ENCODE peak calls at places on chromosomes 16 and 17, in five cellular contexts. J is H9, D is mesenchymal stem cell, V is H1, T is trophoblast cell. Z is an unnamed sample.

GRCh38 chr17:1469231-1469852 is 13.3 kb upstream of the CRK start:
- DNase-seq in J (peak), D (no peak), V (peak), T (peak), Z (no peak)

GRCh38 chr16:55508941-55509920 is at the start of gene LPCAT2:
- DNase-seq in J (peak), D (peak), V (peak), T (peak), Z (peak)

GRCh38 chr17:47188266-47188665 is 829 bp downstream of the CDC27 start:
- DNase-seq in J (no peak), D (peak), V (no peak), T (peak), Z (peak)

GRCh38 chr17:1898332-1898731 is 68.5 kb downstream of the RPA1 start:
- DNase-seq in J (no peak), D (no peak), V (no peak), T (no peak), Z (no peak)

GRCh38 chr17:29369831-29370735 is 20.1 kb upstream of the TAOK1 start:
- DNase-seq in J (peak), D (peak), V (peak), T (peak), Z (peak)

GRCh38 chr17:3738562-3739295 is 15.0 kb downstream of the HASPIN start:
- DNase-seq in J (no peak), D (no peak), V (no peak), T (peak), Z (no peak)

GRCh38 chr16:65222049-65222448 is 100.2 kb upstream of the CDH11 start:
- DNase-seq in J (no peak), D (no peak), V (no peak), T (no peak), Z (no peak)

GRCh38 chr17:81932333-81932983 is 4.6 kb downstream of the PYCR1 start:
- DNase-seq in J (no peak), D (no peak), V (no peak), T (no peak), Z (no peak)

GRCh38 chr16:54687043-54687655 is 243.5 kb upstream of the IRX5 start:
- DNase-seq in J (no peak), D (no peak), V (no peak), T (no peak), Z (no peak)

GRCh38 chr17:45430738-45431530 is 1.7 kb downstream of the ARHGAP27 start:
- DNase-seq in J (peak), D (peak), V (peak), T (peak), Z (no peak)

GRCh38 chr17:34398990-34399389 is 36.0 kb upstream of the CCL1 start:
- DNase-seq in J (no peak), D (no peak), V (no peak), T (peak), Z (no peak)

GRCh38 chr16:2897110-2897509 is 14.1 kb downstream of the FLYWCH2 start:
- DNase-seq in J (no peak), D (peak), V (no peak), T (no peak), Z (no peak)

GRCh38 chr17:30956764-30957374 is 14.0 kb upstream of the RNF135 start:
- DNase-seq in J (peak), D (peak), V (no peak), T (no peak), Z (no peak)

GRCh38 chr17:43905400-43905984 is 1.8 kb downstream of the MPP2 start:
- DNase-seq in J (peak), D (no peak), V (peak), T (no peak), Z (peak)

GRCh38 chr17:38915639-38915995 is 9.8 kb upstream of the LASP1NB start:
- DNase-seq in J (no peak), D (no peak), V (no peak), T (peak), Z (no peak)

GRCh38 chr17:47665655-47666054 is 15.9 kb downstream of the KPNB1 start:
- DNase-seq in J (no peak), D (peak), V (no peak), T (peak), Z (no peak)

GRCh38 chr17:16428098-16428882 is 12.9 kb downstream of the TRPV2 start:
- DNase-seq in J (peak), D (peak), V (peak), T (peak), Z (no peak)

GRCh38 chr16:68070811-68071546 is 14.2 kb upstream of the NFATC3 start:
- DNase-seq in J (no peak), D (no peak), V (peak), T (no peak), Z (no peak)

GRCh38 chr16:46765050-46765449 is 16.9 kb upstream of the MYLK3 start:
- DNase-seq in J (no peak), D (peak), V (no peak), T (no peak), Z (no peak)

GRCh38 chr17:6303664-6304063 is 131.3 kb downstream of the AIPL1 start:
- DNase-seq in J (peak), D (peak), V (peak), T (peak), Z (peak)

GRCh38 chr16:50279142-50279865 is 13.0 kb downstream of the ADCY7 start:
- DNase-seq in J (no peak), D (no peak), V (no peak), T (peak), Z (no peak)

GRCh38 chr16:50473375-50473945 is 74.7 kb upstream of the NKD1 start:
- DNase-seq in J (no peak), D (no peak), V (no peak), T (no peak), Z (no peak)

GRCh38 chr16:369866-370436 is 387 bp downstream of the MRPL28 start:
- DNase-seq in J (no peak), D (no peak), V (peak), T (peak), Z (no peak)

GRCh38 chr17:72642720-72643119 is 449.8 kb downstream of the SLC39A11 start:
- DNase-seq in J (no peak), D (no peak), V (no peak), T (peak), Z (no peak)

GRCh38 chr17:72640415-72641165 is 451.9 kb downstream of the SLC39A11 start:
- DNase-seq in J (no peak), D (no peak), V (no peak), T (peak), Z (no peak)

GRCh38 chr17:72643575-72644216 is 448.8 kb downstream of the SLC39A11 start:
- DNase-seq in J (no peak), D (no peak), V (no peak), T (no peak), Z (no peak)

GRCh38 chr17:72646176-72646575 is 446.3 kb downstream of the SLC39A11 start:
- DNase-seq in J (no peak), D (no peak), V (no peak), T (peak), Z (no peak)

DNA sequence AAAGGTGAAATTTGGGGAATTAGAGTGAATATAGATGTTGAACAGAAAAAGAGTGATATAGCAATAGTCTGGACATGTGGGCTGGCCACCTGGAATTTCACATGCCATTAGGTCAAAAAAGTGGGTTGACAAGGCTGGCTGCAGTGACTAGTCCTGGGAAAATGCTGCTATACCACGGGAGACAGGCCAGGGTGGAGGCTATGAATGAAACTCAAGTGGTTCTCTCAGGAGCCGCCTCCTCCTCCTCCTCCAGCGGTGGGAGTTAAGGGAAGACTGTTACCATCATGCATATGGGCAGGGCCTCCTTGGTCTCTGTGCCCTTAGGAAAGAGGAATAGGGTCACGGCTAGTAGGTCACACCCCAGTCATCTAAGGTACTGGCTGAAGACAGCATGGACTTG is 448.0 kb downstream of the SLC39A11 start:
- DNase-seq in J (no peak), D (no peak), V (no peak), T (peak), Z (no peak)
- H2BK12ac ChIP-seq in J (no peak), D (no peak), V (no peak), T (no peak), Z (no peak)

GRCh38 chr17:59371426-59372099 is 40.1 kb downstream of the YPEL2 start:
- DNase-seq in J (no peak), D (peak), V (no peak), T (no peak), Z (no peak)

GRCh38 chr17:59369026-59369724 is 37.7 kb downstream of the YPEL2 start:
- DNase-seq in J (no peak), D (no peak), V (no peak), T (no peak), Z (no peak)

GRCh38 chr17:59373879-59374495 is 42.5 kb downstream of the YPEL2 start:
- DNase-seq in J (no peak), D (peak), V (no peak), T (peak), Z (no peak)

GRCh38 chr17:59370580-59371299 is 39.3 kb downstream of the YPEL2 start:
- DNase-seq in J (no peak), D (no peak), V (no peak), T (no peak), Z (peak)

DNA sequence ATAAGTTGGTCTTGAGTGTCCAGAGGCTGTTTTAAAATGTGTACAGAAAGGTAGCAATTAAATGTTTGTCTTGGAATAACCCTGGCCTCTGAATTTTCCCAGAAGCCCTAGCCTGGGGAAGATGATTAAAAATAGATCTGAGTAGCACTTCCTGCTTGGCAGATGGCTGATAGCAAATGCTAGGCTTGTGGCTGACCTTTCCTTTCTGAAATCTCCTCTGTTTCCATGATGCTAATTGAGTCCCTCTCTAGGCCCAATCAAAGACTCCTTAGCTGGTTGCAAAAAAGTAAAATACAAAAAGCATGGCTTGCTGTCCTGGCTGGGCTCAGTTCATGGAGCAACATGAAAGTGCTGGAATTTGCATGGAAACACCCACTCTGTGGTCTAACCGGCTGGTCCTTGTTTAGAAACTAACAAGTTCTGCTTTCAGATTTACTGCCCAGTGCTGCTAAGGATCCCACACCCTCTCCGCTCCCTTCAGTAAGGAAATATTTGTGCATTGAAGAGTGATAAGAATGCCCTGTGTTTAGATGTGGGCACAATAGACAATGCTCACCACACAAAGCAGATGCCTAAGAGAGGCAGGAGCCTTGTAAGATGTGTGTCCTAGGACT is 40.8 kb downstream of the YPEL2 start:
- DNase-seq in J (no peak), D (peak), V (no peak), T (peak), Z (no peak)
- H3K18ac ChIP-seq in J (no peak), D (peak), V (no peak), T (peak), Z (no peak)

GRCh38 chr17:79991140-79991923 is 44.3 kb downstream of the TBC1D16 start:
- DNase-seq in J (peak), D (peak), V (peak), T (peak), Z (peak)
- H2BK12ac ChIP-seq in J (no peak), D (peak), V (peak), T (no peak), Z (peak)

DNA sequence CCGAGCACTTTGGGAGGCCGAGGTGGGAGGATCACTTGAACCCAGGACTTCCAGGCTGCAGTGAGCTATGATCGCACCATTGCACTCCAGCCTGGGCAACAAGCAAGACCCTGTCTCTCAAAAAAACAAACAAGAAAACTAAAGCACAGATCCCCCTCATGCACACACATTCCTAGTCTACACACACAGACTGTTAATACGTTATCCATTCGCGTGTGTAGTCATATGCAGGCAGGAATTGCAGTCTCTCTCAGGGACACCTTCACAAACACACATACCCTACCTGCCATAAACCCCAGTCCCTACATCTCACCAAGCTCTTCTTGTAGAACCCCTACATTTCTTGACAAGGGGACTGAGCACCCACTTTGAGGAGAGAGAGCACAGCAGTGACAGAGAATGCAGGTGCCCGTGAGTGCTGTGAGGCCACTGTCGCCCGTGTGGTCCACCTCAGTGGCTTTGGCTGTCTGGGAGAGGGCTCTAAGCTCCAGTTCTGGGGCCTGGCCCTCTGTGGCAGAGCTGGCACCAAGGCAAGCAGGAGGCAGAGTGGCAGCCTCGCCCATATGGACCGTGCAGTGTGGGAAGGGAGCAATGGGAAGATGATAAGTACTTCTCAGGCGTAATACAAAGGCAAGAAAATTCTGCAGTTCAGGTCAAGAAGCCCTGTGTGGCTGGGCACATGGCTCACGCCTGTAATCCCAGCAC is 59.0 kb upstream of the RPH3AL start:
- DNase-seq in J (no peak), D (no peak), V (no peak), T (no peak), Z (no peak)
- H3K18ac ChIP-seq in J (no peak), D (no peak), V (no peak), T (no peak), Z (no peak)

DNA sequence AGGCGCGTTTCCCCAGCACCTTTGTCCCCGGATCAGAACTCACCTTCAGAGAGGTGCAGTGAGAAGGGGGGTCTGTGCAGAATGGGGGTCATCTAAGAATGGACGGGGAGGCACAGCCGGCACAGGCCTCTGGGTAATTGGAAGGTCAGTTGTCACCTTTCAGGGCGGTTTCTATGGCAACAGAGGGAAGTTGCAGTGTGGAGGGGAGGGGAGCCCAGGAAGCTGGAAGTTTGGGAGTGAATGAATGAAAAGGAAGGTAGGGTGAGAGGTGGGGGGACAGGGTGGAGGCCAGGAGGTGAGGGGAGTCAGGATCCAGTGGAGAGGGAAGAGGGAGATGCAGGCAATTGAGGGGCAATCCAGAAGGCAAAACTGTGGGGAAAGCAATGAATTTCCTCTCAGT is 12.4 kb upstream of the KCNG4 start:
- DNase-seq in J (no peak), D (no peak), V (no peak), T (no peak), Z (no peak)
- H2BK12ac ChIP-seq in J (no peak), D (no peak), V (no peak), T (no peak), Z (no peak)

GRCh38 chr17:72075995-72076677 is 44.7 kb upstream of the SOX9 start:
- DNase-seq in J (no peak), D (no peak), V (no peak), T (no peak), Z (no peak)

GRCh38 chr17:72077326-72077960 is 43.4 kb upstream of the SOX9 start:
- DNase-seq in J (no peak), D (no peak), V (no peak), T (no peak), Z (no peak)

GRCh38 chr17:72076678-72077030 is 44.2 kb upstream of the SOX9 start:
- DNase-seq in J (no peak), D (no peak), V (no peak), T (no peak), Z (no peak)

DNA sequence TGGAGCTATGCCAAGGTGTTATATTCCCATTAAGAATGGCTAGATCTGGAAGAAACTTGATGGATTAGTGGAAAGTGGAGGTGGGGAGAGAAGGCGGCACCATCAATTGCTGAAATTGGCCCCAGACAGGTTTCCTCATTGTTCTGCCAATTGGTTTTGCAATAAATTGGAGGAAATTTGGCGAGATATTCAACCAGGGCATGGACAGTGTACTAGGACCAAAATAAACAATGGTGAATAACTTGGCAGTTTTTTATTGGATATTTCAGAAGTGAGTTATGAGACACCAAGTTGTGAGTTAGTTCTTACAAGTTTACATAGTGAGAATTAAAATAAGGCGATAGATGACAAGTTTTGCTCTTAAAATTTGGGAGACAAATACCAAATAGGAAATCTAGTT is 41.1 kb upstream of the SOX9 start:
- DNase-seq in J (no peak), D (no peak), V (no peak), T (no peak), Z (no peak)
- H3K18ac ChIP-seq in J (no peak), D (no peak), V (no peak), T (no peak), Z (no peak)

GRCh38 chr16:29775742-29776408 is 2.2 kb upstream of the ZG16 start:
- DNase-seq in J (no peak), D (peak), V (no peak), T (no peak), Z (no peak)
- H2BK12ac ChIP-seq in J (no peak), D (no peak), V (peak), T (no peak), Z (no peak)

DNA sequence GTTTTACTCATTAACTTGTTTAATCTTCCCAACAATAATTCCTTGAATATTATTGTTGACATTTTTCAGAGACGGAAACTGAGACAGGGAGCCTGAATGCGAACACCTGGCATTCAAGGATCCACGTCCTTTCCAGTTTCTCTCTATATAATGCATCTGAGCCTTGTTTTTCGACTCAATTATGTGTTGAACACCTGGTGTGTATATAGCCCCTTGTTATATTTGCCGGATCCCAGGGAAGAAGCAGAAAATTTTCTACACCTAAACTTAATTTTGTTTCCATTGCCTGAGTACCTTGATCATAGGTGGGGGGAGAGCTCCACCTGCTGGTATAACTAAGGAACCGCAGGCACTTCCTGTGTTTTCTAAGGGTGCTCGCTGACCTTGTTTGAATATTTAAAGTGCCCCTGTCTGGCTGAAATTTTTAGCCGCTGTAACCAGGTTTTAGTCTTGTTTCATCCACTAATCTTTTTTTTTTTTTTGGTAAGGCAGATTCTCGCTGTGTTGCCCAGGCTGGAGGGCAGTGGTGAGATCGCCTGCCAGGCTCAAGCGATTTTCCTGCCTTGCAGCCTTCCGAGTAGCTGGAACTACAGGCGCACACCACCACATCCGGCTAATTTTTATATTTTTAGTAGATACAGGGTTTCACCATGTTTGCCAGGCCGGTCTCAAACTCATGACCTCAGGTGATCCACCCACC is 6.6 kb upstream of the NUBP1 start:
- DNase-seq in J (peak), D (peak), V (peak), T (peak), Z (peak)
- H3K18ac ChIP-seq in J (no peak), D (no peak), V (no peak), T (no peak), Z (no peak)

GRCh38 chr16:27107185-27107592 is 40.5 kb downstream of the C16orf82 start:
- DNase-seq in J (no peak), D (no peak), V (no peak), T (no peak), Z (no peak)
- H2BK12ac ChIP-seq in J (no peak), D (no peak), V (no peak), T (no peak), Z (no peak)

DNA sequence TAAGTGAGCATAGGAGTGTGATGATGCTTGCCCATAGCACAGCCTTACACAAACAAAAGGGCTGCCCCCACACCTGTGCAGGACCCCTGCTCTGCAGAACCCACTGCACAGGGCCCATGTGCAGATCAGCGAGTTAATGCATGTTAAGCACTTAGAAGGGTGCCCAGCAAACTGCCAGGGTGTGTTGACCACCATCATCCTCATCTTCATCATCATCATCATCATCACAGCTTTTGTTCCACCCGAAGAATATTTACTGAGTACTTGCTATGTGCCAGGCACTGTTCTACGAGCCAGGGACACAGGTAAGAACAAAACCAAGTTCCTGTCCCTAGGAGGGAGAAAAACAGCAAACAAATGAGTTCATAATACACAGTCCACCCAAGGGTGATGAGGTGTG is 11.9 kb downstream of the WFDC1 start:
- DNase-seq in J (no peak), D (no peak), V (no peak), T (no peak), Z (no peak)
- H3K18ac ChIP-seq in J (no peak), D (no peak), V (no peak), T (no peak), Z (peak)